ENCODE peak calls at places on chromosomes 13 and 19, in six cellular contexts. T is SHP77; O is T-helper 2 cell; Z is amygdala; I is brain microvascular endothelial cell; P is effector CD4-positive, alpha-beta T cell. R is an unnamed sample.

GRCh38 chr19:10751109-10751972 is 33.5 kb downstream of the DNM2 start:
- DNase-seq in I (no peak), O (no peak), Z (no peak), P (no peak), T (no peak), R (no peak)

GRCh38 chr19:5718579-5719273 is 1.2 kb downstream of the LONP1 start:
- DNase-seq in O (no peak), Z (no peak), I (peak; percentile 85), P (no peak), T (no peak), R (peak; percentile 63)

GRCh38 chr19:13315495-13315894 is 165.3 kb downstream of the IER2 start:
- DNase-seq in I (no peak), P (no peak), Z (no peak), T (no peak), O (no peak), R (no peak)

GRCh38 chr13:69857188-69857821 is 250.3 kb upstream of the ATXN8OS start:
- DNase-seq in O (no peak), P (no peak), I (no peak), Z (no peak), T (peak; percentile 11), R (peak; percentile 13)

GRCh38 chr13:112750570-112750969 is 60.7 kb downstream of the ATP11A start:
- DNase-seq in I (no peak), Z (no peak), P (no peak), O (no peak), T (no peak), R (no peak)

GRCh38 chr13:31925079-31925478 is 106.5 kb upstream of the FRY start:
- DNase-seq in O (no peak), T (no peak), P (no peak), I (no peak), Z (no peak), R (no peak)

GRCh38 chr13:24176351-24177101 is 16.0 kb downstream of the SPATA13 start:
- DNase-seq in O (no peak), T (no peak), I (no peak), P (no peak), Z (no peak), R (no peak)

GRCh38 chr19:36528921-36529518 is 949 bp upstream of the ZNF260 start:
- DNase-seq in Z (no peak), O (no peak), P (no peak), I (no peak), T (no peak), R (no peak)

GRCh38 chr13:110070046-110070445 is 236.9 kb downstream of the COL4A1 start:
- DNase-seq in I (no peak), T (no peak), Z (no peak), O (no peak), P (no peak), R (no peak)

GRCh38 chr13:23771966-23772365 is 117.2 kb downstream of the MIPEP start:
- DNase-seq in T (no peak), I (no peak), O (no peak), Z (no peak), P (no peak), R (peak; percentile 7)

GRCh38 chr13:79901336-79901735 is 420.4 kb downstream of the NDFIP2 start:
- DNase-seq in O (no peak), P (no peak), T (no peak), I (peak; percentile 1), Z (peak; percentile 7), R (peak; percentile 5)

GRCh38 chr13:33723365-33723764 is 94.6 kb upstream of the RFC3 start:
- DNase-seq in I (no peak), O (no peak), Z (no peak), T (no peak), P (no peak), R (no peak)

GRCh38 chr13:109857803-109858202 is 71.4 kb upstream of the IRS2 start:
- DNase-seq in T (no peak), Z (no peak), O (no peak), P (no peak), I (no peak), R (no peak)

GRCh38 chr13:40599722-40600121 is 66.7 kb downstream of the FOXO1 start:
- DNase-seq in P (no peak), T (no peak), O (no peak), I (no peak), Z (no peak), R (no peak)

GRCh38 chr19:18718846-18719458 is 35.5 kb downstream of the CRTC1 start:
- DNase-seq in T (no peak), P (no peak), I (no peak), O (no peak), Z (no peak), R (no peak)

GRCh38 chr13:73336789-73337188 is 278.0 kb downstream of the KLF5 start:
- DNase-seq in O (no peak), P (no peak), I (no peak), Z (no peak), T (no peak), R (no peak)